ENCODE peak calls at places on chromosomes 16 and 17, in nine cellular contexts. T, A, P, J, N, R, H, V and K are unnamed samples.

GRCh38 chr16:10122546-10122945 is 59.7 kb downstream of the GRIN2A start:
- DNase-seq in T (no peak), A (no peak), P (no peak), J (no peak), N (no peak), R (no peak), H (no peak), V (peak), K (peak)

GRCh38 chr17:51667722-51668083 is 407.4 kb downstream of the UTP18 start:
- DNase-seq in T (no peak), A (no peak), P (no peak), J (no peak), N (no peak), R (no peak), H (no peak), V (no peak), K (no peak)

GRCh38 chr17:55845385-55845784 is 94.5 kb downstream of the PCTP start:
- DNase-seq in T (no peak), A (peak), P (peak), J (peak), N (peak), R (peak), H (peak), V (peak), K (peak)

GRCh38 chr16:68096491-68096890 is 11.3 kb downstream of the NFATC3 start:
- DNase-seq in T (no peak), A (no peak), P (peak), J (no peak), N (no peak), R (no peak), H (no peak), V (no peak), K (no peak)

GRCh38 chr17:7296189-7296861 is 1.9 kb upstream of the YBX2 start:
- DNase-seq in T (peak), A (peak), P (peak), J (peak), N (peak), R (peak), H (peak), V (peak), K (peak)

GRCh38 chr16:80806957-80807356 is 2.6 kb upstream of the CDYL2 start:
- DNase-seq in T (no peak), A (no peak), P (no peak), J (no peak), N (no peak), R (no peak), H (no peak), V (no peak), K (peak)

GRCh38 chr17:67575325-67575724 is 142.4 kb upstream of the NOL11 start:
- DNase-seq in T (no peak), A (no peak), P (peak), J (no peak), N (no peak), R (no peak), H (no peak), V (no peak), K (no peak)

GRCh38 chr16:1027416-1027815 is 45.1 kb upstream of the SSTR5 start:
- DNase-seq in T (no peak), A (no peak), P (no peak), J (no peak), N (no peak), R (no peak), H (no peak), V (no peak), K (no peak)

GRCh38 chr16:25157476-25157875 is 45.9 kb downstream of the LCMT1 start:
- DNase-seq in T (no peak), A (no peak), P (no peak), J (no peak), N (no peak), R (no peak), H (no peak), V (no peak), K (no peak)

GRCh38 chr17:48613862-48614694 is 1.0 kb downstream of the HOXB8 start:
- DNase-seq in T (no peak), A (no peak), P (no peak), J (no peak), N (no peak), R (no peak), H (no peak), V (peak), K (no peak)

GRCh38 chr16:53864819-53865491 is 161.0 kb downstream of the FTO start:
- DNase-seq in T (no peak), A (no peak), P (no peak), J (no peak), N (no peak), R (no peak), H (no peak), V (peak), K (peak)

GRCh38 chr16:88453621-88454314 is 688 bp downstream of the ZFPM1 start:
- DNase-seq in T (peak), A (no peak), P (no peak), J (no peak), N (no peak), R (no peak), H (no peak), V (peak), K (no peak)

GRCh38 chr17:40793800-40794199 is 6.0 kb downstream of the KRT28 start:
- DNase-seq in T (no peak), A (peak), P (peak), J (no peak), N (no peak), R (no peak), H (no peak), V (no peak), K (no peak)

GRCh38 chr16:70437017-70437581 is 1.8 kb downstream of the ST3GAL2 start:
- DNase-seq in T (peak), A (no peak), P (no peak), J (no peak), N (peak), R (no peak), H (no peak), V (peak), K (peak)

GRCh38 chr16:68499011-68499410 is 40.1 kb upstream of the ZFP90 start:
- DNase-seq in T (no peak), A (no peak), P (no peak), J (no peak), N (no peak), R (no peak), H (no peak), V (no peak), K (no peak)

GRCh38 chr17:14395255-14395654 is 94.4 kb downstream of the HS3ST3B1 start:
- DNase-seq in T (no peak), A (no peak), P (no peak), J (no peak), N (no peak), R (no peak), H (no peak), V (no peak), K (no peak)

GRCh38 chr16:56241596-56241995 is 50.3 kb downstream of the GNAO1 start:
- DNase-seq in T (no peak), A (no peak), P (no peak), J (peak), N (no peak), R (no peak), H (no peak), V (no peak), K (no peak)

GRCh38 chr17:73255671-73256181 is 6.0 kb downstream of the CPSF4L start:
- DNase-seq in T (peak), A (no peak), P (peak), J (no peak), N (peak), R (peak), H (peak), V (peak), K (no peak)

GRCh38 chr17:46972346-46972745 is 6.7 kb downstream of the RPRML start:
- DNase-seq in T (no peak), A (no peak), P (no peak), J (no peak), N (no peak), R (peak), H (peak), V (no peak), K (no peak)

GRCh38 chr17:41975099-41976083 is 8.8 kb downstream of the CNP start:
- DNase-seq in T (no peak), A (no peak), P (no peak), J (no peak), N (no peak), R (no peak), H (no peak), V (no peak), K (peak)

GRCh38 chr17:68763551-68763950 is 162.4 kb upstream of the FAM20A start:
- DNase-seq in T (no peak), A (no peak), P (no peak), J (no peak), N (no peak), R (no peak), H (no peak), V (no peak), K (no peak)

GRCh38 chr16:28105954-28106353 is 42.4 kb upstream of the GSG1L start:
- DNase-seq in T (no peak), A (no peak), P (no peak), J (no peak), N (no peak), R (no peak), H (no peak), V (no peak), K (no peak)

GRCh38 chr16:66277311-66278070 is 89.0 kb upstream of the CDH5 start:
- DNase-seq in T (no peak), A (no peak), P (no peak), J (no peak), N (no peak), R (no peak), H (no peak), V (no peak), K (no peak)

GRCh38 chr16:67456383-67457140 is 24.4 kb downstream of the ATP6V0D1 start:
- DNase-seq in T (no peak), A (peak), P (peak), J (peak), N (peak), R (peak), H (peak), V (peak), K (peak)

GRCh38 chr16:49876716-49877129 is 20.8 kb upstream of the ZNF423 start:
- DNase-seq in T (no peak), A (peak), P (peak), J (peak), N (peak), R (peak), H (peak), V (peak), K (no peak)

GRCh38 chr17:5931611-5932010 is 138.6 kb upstream of the WSCD1 start:
- DNase-seq in T (no peak), A (no peak), P (no peak), J (no peak), N (no peak), R (no peak), H (no peak), V (no peak), K (peak)

GRCh38 chr17:17759164-17759563 is 77.6 kb downstream of the SREBF1 start:
- DNase-seq in T (no peak), A (no peak), P (no peak), J (no peak), N (no peak), R (no peak), H (no peak), V (no peak), K (no peak)

GRCh38 chr17:67244621-67245072 is 349 bp downstream of the HELZ start:
- DNase-seq in T (no peak), A (no peak), P (peak), J (peak), N (peak), R (no peak), H (peak), V (no peak), K (no peak)

GRCh38 chr16:16805809-16806208 is 426.9 kb downstream of the NPIPA7 start:
- DNase-seq in T (no peak), A (no peak), P (no peak), J (no peak), N (no peak), R (no peak), H (no peak), V (no peak), K (no peak)

GRCh38 chr16:4537376-4538066 is 1.1 kb downstream of the CDIP1 start:
- DNase-seq in T (no peak), A (no peak), P (peak), J (peak), N (peak), R (peak), H (peak), V (peak), K (no peak)

GRCh38 chr16:57818377-57819055 is 16.2 kb upstream of the KIFC3 start:
- DNase-seq in T (no peak), A (no peak), P (no peak), J (no peak), N (no peak), R (no peak), H (no peak), V (no peak), K (no peak)

GRCh38 chr17:74852237-74853047 is 7.2 kb downstream of the GRIN2C start:
- DNase-seq in T (peak), A (no peak), P (peak), J (no peak), N (no peak), R (no peak), H (no peak), V (peak), K (peak)

GRCh38 chr16:74455213-74455612 is 33.9 kb upstream of the CLEC18B start:
- DNase-seq in T (no peak), A (no peak), P (no peak), J (no peak), N (no peak), R (no peak), H (no peak), V (no peak), K (no peak)

GRCh38 chr16:74667215-74667765 is 613 bp upstream of the RFWD3 start:
- DNase-seq in T (peak), A (no peak), P (peak), J (peak), N (peak), R (peak), H (peak), V (peak), K (peak)

GRCh38 chr16:31177136-31177535 is 2.8 kb upstream of the FUS start:
- DNase-seq in T (peak), A (peak), P (no peak), J (no peak), N (no peak), R (no peak), H (no peak), V (no peak), K (peak)
- H3K4me3 ChIP-seq in T (no peak), A (no peak), P (no peak), J (no peak), N (no peak), R (no peak), H (no peak), V (no peak), K (no peak)

DNA sequence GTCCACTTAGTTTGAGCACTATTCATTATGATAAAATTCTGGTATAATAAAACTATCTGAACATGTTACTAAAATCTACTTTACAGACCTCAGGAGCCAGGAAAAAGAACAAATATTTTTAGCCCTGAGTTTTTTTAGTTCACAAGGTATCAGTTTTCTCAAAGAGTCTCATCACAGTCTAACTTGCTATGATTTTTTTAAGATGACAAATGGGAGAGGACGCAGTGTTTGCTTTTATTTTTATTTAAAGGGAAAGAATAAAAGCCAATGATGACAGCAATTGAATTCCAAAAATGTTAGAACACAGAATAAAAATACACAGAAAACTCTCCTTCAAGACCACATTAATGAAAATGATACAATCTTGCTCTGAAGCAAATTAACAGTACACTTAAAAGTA is 7.4 kb downstream of the MED13 start:
- DNase-seq in T (no peak), A (no peak), P (no peak), J (no peak), N (no peak), R (no peak), H (no peak), V (no peak), K (no peak)
- H3K4me3 ChIP-seq in T (no peak), A (no peak), P (no peak), J (peak), N (no peak), R (no peak), H (no peak), V (no peak), K (no peak)

GRCh38 chr17:78890111-78890897 is 12.7 kb downstream of the CEP295NL start:
- DNase-seq in T (peak), A (peak), P (no peak), J (peak), N (no peak), R (peak), H (peak), V (no peak), K (no peak)

GRCh38 chr17:78886954-78887353 is 16.0 kb downstream of the CEP295NL start:
- DNase-seq in T (no peak), A (no peak), P (no peak), J (no peak), N (no peak), R (no peak), H (no peak), V (no peak), K (no peak)

GRCh38 chr17:78889525-78889924 is 13.5 kb downstream of the CEP295NL start:
- DNase-seq in T (peak), A (no peak), P (no peak), J (no peak), N (no peak), R (no peak), H (no peak), V (no peak), K (no peak)

GRCh38 chr17:78891406-78892061 is 11.5 kb downstream of the CEP295NL start:
- DNase-seq in T (no peak), A (no peak), P (no peak), J (no peak), N (no peak), R (no peak), H (no peak), V (no peak), K (no peak)

GRCh38 chr17:78888911-78889496 is 14.0 kb downstream of the CEP295NL start:
- DNase-seq in T (no peak), A (no peak), P (no peak), J (no peak), N (no peak), R (no peak), H (no peak), V (no peak), K (no peak)
- H3K4me3 ChIP-seq in T (no peak), A (no peak), P (no peak), J (no peak), N (no peak), R (no peak), H (no peak), V (no peak), K (no peak)

DNA sequence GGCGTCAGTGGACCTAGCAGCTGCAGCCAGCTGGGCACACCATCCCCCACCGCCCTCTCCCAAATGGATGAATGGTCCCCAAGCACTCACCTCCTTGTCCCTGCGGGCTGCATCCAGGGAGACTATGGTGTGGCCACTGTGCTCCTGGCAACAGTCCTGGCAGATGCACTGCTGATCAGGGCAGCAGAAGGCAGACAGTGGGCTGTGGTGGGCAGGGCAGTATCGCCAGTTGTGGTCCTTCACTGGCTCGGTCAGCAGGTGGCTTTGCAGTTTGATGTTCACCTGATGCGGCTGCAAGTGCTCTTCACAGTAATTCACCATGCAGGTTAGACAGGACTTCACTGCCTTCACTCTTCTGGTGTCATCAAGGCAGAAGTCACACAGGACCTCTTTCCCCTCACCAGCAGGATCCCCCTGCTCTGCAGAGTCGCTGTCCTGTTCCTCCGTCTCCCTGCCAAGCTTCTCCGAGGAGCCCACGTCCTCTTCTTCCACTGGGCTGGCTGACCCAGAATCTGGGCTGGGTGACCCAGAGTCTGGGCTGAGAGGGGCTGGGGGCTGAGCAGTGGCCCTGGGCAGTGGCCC is 31.6 kb upstream of the FBXW10B start:
- DNase-seq in T (no peak), A (no peak), P (peak), J (no peak), N (no peak), R (no peak), H (no peak), V (no peak), K (no peak)
- H3K4me3 ChIP-seq in T (no peak), A (peak), P (peak), J (peak), N (peak), R (peak), H (peak), V (no peak), K (peak)

DNA sequence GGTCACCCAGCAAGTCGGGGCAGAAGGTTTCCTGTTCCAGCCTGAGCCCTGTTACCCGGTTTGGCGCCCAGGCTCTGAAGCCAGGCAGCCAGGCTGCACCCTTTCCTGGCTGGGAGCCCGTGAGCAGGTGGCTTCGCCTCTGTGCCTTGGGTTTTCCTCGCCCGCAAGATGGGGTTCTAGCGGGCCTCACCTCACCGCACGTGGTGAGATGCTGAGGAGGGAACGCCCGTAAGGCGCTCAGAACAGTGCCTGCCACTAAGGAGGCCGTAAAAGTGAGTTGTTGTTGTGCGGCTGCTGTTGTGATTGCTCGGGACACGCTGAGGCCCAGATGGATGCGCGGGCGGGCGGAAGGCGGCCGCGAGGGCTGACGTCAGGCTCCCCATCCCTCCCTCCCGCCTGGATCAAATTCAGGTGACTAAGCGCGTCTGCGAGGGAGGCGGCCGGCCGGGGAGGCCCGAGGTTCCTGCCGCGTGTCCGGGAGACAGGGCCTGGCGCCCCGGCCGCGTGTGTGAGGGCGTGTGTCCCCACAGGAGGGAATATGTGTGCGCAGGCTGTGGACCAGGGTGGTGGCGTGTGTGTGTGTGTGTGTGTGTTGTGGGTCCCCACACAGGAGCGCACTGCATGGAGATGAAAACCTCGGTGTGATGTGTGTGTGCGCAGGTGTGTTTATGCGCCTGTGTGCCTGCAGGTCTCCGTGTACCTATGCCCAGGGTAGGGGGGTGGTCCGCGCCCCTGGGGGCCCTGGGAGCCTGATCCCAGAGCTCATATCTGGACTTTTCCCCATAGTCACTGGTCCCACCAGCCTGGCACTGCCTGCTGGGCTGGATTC is 4.3 kb downstream of the CAMKK1 start:
- DNase-seq in T (no peak), A (no peak), P (peak), J (peak), N (peak), R (peak), H (peak), V (peak), K (peak)
- H3K4me3 ChIP-seq in T (no peak), A (no peak), P (no peak), J (no peak), N (no peak), R (no peak), H (peak), V (no peak), K (no peak)